ENCODE peak calls at places on chromosomes 7 and 10, in seven cellular contexts. T is H9, H is mesenchymal stem cell, P is H1, M is IMR-90, S is mesendoderm, X is trophoblast cell. J is an unnamed sample. For H3K4me1, the result is how much of the 10 kb centered on the place peaks cover.

GRCh38 chr10:29736325-29737208 is 101.8 kb upstream of the SVIL start:
- DNase-seq in T (peak), H (peak), P (peak), M (peak), S (peak), X (peak), J (peak)

GRCh38 chr7:7795736-7796135 is 77.3 kb upstream of the RPA3 start:
- DNase-seq in T (no peak), H (peak), P (no peak), M (peak), S (peak), X (peak), J (no peak)

GRCh38 chr7:92781117-92781720 is 55.2 kb downstream of the CDK6 start:
- DNase-seq in T (no peak), H (no peak), P (no peak), M (no peak), S (no peak), X (no peak), J (no peak)

GRCh38 chr10:18044976-18045720 is 93.4 kb downstream of the SLC39A12 start:
- DNase-seq in T (no peak), H (peak), P (no peak), M (peak), S (peak), X (no peak), J (no peak)

GRCh38 chr7:90262438-90262837 is 17.5 kb downstream of the CFAP69 start:
- DNase-seq in T (no peak), H (peak), P (no peak), M (peak), S (no peak), X (peak), J (no peak)

GRCh38 chr10:81820418-81820817 is 54.6 kb upstream of the NRG3 start:
- DNase-seq in T (no peak), H (peak), P (no peak), M (no peak), S (peak), X (no peak), J (no peak)

GRCh38 chr7:40231796-40232195 is 97.0 kb downstream of the SUGCT start:
- DNase-seq in T (no peak), H (no peak), P (no peak), M (no peak), S (no peak), X (peak), J (no peak)

GRCh38 chr7:51029586-51030230 is 247.0 kb upstream of the GRB10 start:
- DNase-seq in T (no peak), H (peak), P (no peak), M (peak), S (no peak), X (peak), J (no peak)

GRCh38 chr7:23471090-23471859 is 984 bp upstream of the IGF2BP3 start:
- DNase-seq in T (peak), H (peak), P (peak), M (peak), S (peak), X (peak), J (peak)

GRCh38 chr10:46215426-46215825 is 71.4 kb upstream of the ANTXRL start:
- DNase-seq in T (no peak), H (no peak), P (peak), M (no peak), S (no peak), X (no peak), J (no peak)

GRCh38 chr10:82826132-82826531 is 951.1 kb downstream of the NRG3 start:
- DNase-seq in T (no peak), H (peak), P (no peak), M (no peak), S (no peak), X (peak), J (no peak)

GRCh38 chr10:114547466-114547865 is 110.6 kb downstream of the ABLIM1 start:
- DNase-seq in T (no peak), H (no peak), P (no peak), M (no peak), S (no peak), X (no peak), J (no peak)

GRCh38 chr10:108783897-108784296 is 1139.4 kb downstream of the XPNPEP1 start:
- DNase-seq in T (peak), H (peak), P (peak), M (peak), S (peak), X (peak), J (peak)

GRCh38 chr7:4962872-4963775 is 4.1 kb upstream of the MMD2 start:
- DNase-seq in T (no peak), H (no peak), P (no peak), M (no peak), S (no peak), X (no peak), J (no peak)

GRCh38 chr10:5890519-5890878 is 456 bp downstream of the FBH1 start:
- DNase-seq in T (no peak), H (peak), P (no peak), M (no peak), S (peak), X (peak), J (no peak)

GRCh38 chr10:5888352-5888751 is 1.3 kb downstream of the ANKRD16 start:
- DNase-seq in T (no peak), H (peak), P (no peak), M (peak), S (no peak), X (peak), J (no peak)

GRCh38 chr10:5888843-5889623 is 660 bp downstream of the ANKRD16 start:
- DNase-seq in T (peak), H (peak), P (peak), M (no peak), S (peak), X (peak), J (peak)

GRCh38 chr10:5891009-5891408 is 966 bp downstream of the FBH1 start:
- DNase-seq in T (no peak), H (peak), P (no peak), M (no peak), S (no peak), X (no peak), J (no peak)

DNA sequence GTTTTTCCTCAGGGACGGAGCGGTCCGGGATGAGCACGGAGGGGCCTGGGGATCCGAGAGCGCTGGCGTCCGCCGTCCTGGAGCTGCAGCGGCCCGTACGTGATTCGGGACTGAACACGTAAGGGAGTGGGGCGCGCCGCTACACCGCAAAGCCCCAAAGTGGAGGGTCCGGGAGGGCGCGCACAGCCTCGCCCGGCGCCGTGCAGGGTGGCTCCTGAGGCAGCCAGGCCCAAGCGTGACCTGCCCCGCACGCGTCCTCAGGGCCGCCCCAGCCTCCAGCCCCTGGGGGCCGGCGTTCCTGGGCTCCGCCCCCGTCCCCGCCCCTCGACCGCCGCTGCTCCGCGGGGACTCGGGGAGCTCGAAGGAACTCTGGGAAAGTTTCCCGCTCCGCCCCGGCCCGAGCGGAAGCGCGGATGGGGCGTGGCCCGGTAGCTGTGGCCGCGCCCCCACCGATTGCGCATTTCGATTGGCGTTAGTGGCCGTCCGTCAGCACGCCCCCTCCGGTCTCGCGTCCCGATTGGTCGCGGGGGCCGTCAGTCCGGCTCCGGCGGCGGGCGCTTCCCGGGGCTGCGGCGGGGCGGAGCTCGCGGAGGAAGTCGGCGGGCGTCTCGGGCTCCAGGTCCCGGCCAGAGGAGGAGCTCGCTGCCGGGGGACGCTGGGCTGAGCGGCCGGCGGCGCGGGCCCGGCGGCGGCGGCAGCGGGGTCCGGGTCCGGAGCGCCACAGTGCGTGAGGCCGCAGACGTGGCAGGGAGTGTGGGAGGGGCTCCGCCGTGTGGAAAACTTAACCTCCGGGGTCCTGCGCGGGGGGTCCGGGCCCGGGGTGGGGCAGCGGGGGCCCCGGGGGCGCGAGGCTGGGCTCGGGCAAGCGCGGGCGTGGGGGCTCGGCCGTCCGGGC is at the start of the genes ANKRD16 and FBH1:
- DNase-seq in T (peak), H (peak), P (peak), M (peak), S (peak), X (peak), J (peak)
- H3K4me1 ChIP-seq in T (under half), H (under half), P (under half), M (under half), S (under half), X (under half), J (under half)

DNA sequence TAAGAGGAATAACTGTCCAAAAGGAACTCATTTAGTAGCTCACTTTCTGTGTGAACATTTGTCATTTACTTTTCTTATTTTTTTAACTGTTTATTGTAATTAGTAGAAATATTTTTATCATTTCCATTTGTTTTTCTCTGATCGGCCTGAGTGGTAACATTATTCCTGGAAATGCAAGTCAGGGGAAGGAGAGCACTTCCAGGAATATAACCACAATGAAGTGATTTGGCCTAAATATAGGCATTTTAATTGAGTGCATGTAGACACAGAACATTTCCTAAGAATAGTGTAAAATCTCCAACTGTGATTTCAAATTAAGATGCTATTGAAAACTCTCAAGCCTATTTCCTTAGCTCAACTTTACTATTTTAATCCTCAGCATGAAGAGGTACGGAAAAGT is 86.5 kb upstream of the SKAP2 start:
- DNase-seq in T (no peak), H (no peak), P (no peak), M (no peak), S (no peak), X (no peak), J (no peak)
- H4K8ac ChIP-seq in T (no peak), H (no peak), P (no peak), M (no peak), S (no peak), X (no peak), J (no peak)

GRCh38 chr7:142240546-142240945 is 17.3 kb downstream of the PRSS58 start:
- DNase-seq in T (no peak), H (no peak), P (no peak), M (no peak), S (no peak), X (no peak), J (no peak)
- H3K4me1 ChIP-seq in T (under half), H (under half), P (under half), M (under half), S (under half), X (under half), J (under half)

DNA sequence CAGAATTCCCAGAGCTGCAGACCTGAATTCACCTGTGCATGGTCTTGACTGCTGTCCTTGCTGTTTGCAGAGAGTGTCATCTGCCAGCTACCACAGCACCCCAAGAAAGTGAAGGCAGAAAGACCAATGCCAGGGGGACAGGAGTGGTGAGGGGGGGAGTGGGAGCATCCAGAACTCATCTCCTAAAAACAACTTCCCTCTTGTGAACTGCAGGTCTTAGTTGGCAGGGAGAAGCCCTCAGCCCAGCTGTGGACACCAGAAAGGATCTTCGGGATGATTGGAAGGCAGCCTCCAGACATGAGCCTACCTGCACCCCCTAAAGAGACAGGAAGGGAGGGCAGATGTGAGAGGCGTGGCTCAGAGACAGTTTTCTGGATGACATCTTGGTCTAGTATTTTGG is 615.8 kb upstream of the MGMT start:
- DNase-seq in T (no peak), H (no peak), P (peak), M (no peak), S (no peak), X (no peak), J (no peak)
- H4K8ac ChIP-seq in T (no peak), H (no peak), P (no peak), M (no peak), S (no peak), X (no peak), J (no peak)

GRCh38 chr7:78516450-78516849 is 717.9 kb downstream of the PHTF2 start:
- DNase-seq in T (no peak), H (no peak), P (no peak), M (no peak), S (peak), X (peak), J (no peak)
- H3K4me1 ChIP-seq in T (under half), H (under half), P (under half), M (under half), S (under half), X (under half), J (under half)